ENCODE peak calls at places on chromosome 18, in seven cellular contexts. P is mesendoderm, D is trophoblast cell, K is H9, M is mesenchymal stem cell, S is neuronal stem cell, R is H1. Q is an unnamed sample.

GRCh38 chr18:6056171-6056932 is 161.0 kb upstream of the TMEM200C start:
- DNase-seq in K (no peak), S (peak; percentile 11), P (no peak), D (no peak), R (no peak), M (peak; percentile 63), Q (peak; percentile 77)

GRCh38 chr18:26135563-26135962 is 1.9 kb downstream of the PSMA8 start:
- DNase-seq in K (no peak), D (no peak), M (no peak), R (no peak), S (no peak), P (no peak), Q (no peak)

GRCh38 chr18:32086866-32087265 is 4.8 kb upstream of the RNF138 start:
- DNase-seq in R (no peak), K (no peak), S (no peak), D (no peak), M (no peak), P (no peak), Q (peak; percentile 76)

GRCh38 chr18:65091737-65092329 is 659.0 kb upstream of the CDH7 start:
- DNase-seq in D (no peak), M (peak; percentile 46), S (peak; percentile 24), K (peak; percentile 31), P (peak; percentile 71), R (no peak), Q (peak; percentile 0)

GRCh38 chr18:37535968-37536367 is 29.6 kb downstream of the CELF4 start:
- DNase-seq in P (no peak), D (no peak), M (peak; percentile 17), S (no peak), K (no peak), R (no peak), Q (no peak)

GRCh38 chr18:77857926-77858325 is 608.3 kb downstream of the GALR1 start:
- DNase-seq in S (no peak), P (no peak), D (no peak), M (no peak), R (no peak), K (no peak), Q (no peak)

GRCh38 chr18:31667185-31667584 is 17.2 kb downstream of the B4GALT6 start:
- DNase-seq in P (no peak), D (no peak), R (no peak), K (no peak), M (peak; percentile 64), S (no peak), Q (peak; percentile 17)

GRCh38 chr18:8726281-8726680 is 20.9 kb downstream of the MTCL1 start:
- DNase-seq in R (no peak), M (no peak), D (no peak), P (no peak), S (no peak), K (no peak), Q (no peak)

GRCh38 chr18:57930476-57930875 is 113.5 kb upstream of the NEDD4L start:
- DNase-seq in R (no peak), M (no peak), K (no peak), S (no peak), D (no peak), P (no peak), Q (no peak)

GRCh38 chr18:29361843-29362242 is 1184.9 kb upstream of the CDH2 start:
- DNase-seq in K (peak; percentile 86), R (peak; percentile 76), M (no peak), D (peak; percentile 34), S (no peak), P (peak; percentile 68), Q (no peak)

GRCh38 chr18:79503406-79503805 is 107.7 kb downstream of the NFATC1 start:
- DNase-seq in M (no peak), R (peak; percentile 30), D (no peak), K (no peak), S (no peak), P (no peak), Q (no peak)

GRCh38 chr18:42187611-42188378 is 232.8 kb downstream of the PIK3C3 start:
- DNase-seq in P (no peak), D (no peak), K (no peak), M (no peak), S (no peak), R (no peak), Q (no peak)

GRCh38 chr18:41975287-41975683 is 20.3 kb downstream of the PIK3C3 start:
- DNase-seq in M (no peak), D (no peak), K (no peak), R (no peak), P (no peak), S (no peak), Q (no peak)

GRCh38 chr18:13642440-13642827 is 83.9 kb downstream of the FAM210A start:
- DNase-seq in M (no peak), K (no peak), R (no peak), P (no peak), S (no peak), D (no peak), Q (no peak)

GRCh38 chr18:39946623-39947061 is 2008.4 kb upstream of the PIK3C3 start:
- DNase-seq in P (peak; percentile 80), K (peak; percentile 34), R (no peak), D (peak; percentile 1), S (no peak), M (peak; percentile 90), Q (peak; percentile 76)

GRCh38 chr18:68040198-68040597 is 523.7 kb upstream of the DSEL start:
- DNase-seq in R (no peak), S (no peak), M (no peak), K (no peak), P (no peak), D (no peak), Q (no peak)

GRCh38 chr18:75208055-75208835 is 694 bp downstream of the PTGR3 start:
- DNase-seq in P (peak; percentile 50), D (no peak), M (peak; percentile 59), R (peak; percentile 62), S (peak; percentile 24), K (peak; percentile 50), Q (peak; percentile 60)

GRCh38 chr18:54923339-54923956 is 35.8 kb downstream of the CCDC68 start:
- DNase-seq in K (no peak), D (no peak), M (peak; percentile 83), S (no peak), R (no peak), P (no peak), Q (no peak)

GRCh38 chr18:79095216-79095615 is 26.0 kb downstream of the ATP9B start:
- DNase-seq in K (no peak), D (no peak), S (no peak), M (no peak), P (no peak), R (no peak), Q (no peak)

GRCh38 chr18:26425148-26425531 is 123.2 kb downstream of the KCTD1 start:
- DNase-seq in K (no peak), S (no peak), D (no peak), M (no peak), P (no peak), R (peak; percentile 31), Q (peak; percentile 7)

GRCh38 chr18:6509417-6510198 is 94.9 kb upstream of the L3MBTL4 start:
- DNase-seq in M (peak; percentile 82), S (no peak), K (no peak), P (peak; percentile 40), R (no peak), D (peak; percentile 18), Q (no peak)

GRCh38 chr18:51088410-51088809 is 58.4 kb downstream of the SMAD4 start:
- DNase-seq in S (no peak), R (no peak), M (no peak), K (no peak), P (no peak), D (no peak), Q (no peak)
- H2BK5ac ChIP-seq in S (no peak overlapping the region), R (no peak overlapping the region), M (no peak overlapping the region), K (no peak overlapping the region), P (no peak overlapping the region), D (no peak overlapping the region), Q (no peak overlapping the region)

DNA sequence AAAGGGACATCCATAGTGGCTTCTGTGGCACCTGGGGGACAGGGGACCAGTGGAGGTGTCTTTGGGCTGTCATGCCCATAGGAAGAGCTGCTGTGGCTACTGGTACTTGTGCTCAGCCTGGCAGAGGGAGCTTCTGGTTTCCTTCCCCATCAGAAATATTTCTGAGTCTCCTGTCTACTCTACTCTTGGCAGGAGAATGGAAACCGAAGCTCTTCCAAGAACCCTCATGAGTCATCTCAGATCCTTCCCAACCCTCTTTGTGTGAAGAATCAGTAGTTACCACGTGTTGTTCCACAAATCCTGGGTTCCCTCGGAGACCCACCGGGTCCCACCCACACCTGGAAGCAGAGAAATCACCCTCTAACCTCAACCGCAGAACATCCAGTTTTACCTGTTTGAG is 234.9 kb downstream of the FHOD3 start:
- DNase-seq in D (peak; percentile 48), M (no peak), P (no peak), S (no peak), R (no peak), K (no peak), Q (peak; percentile 69)
- H2BK5ac ChIP-seq in D (no peak overlapping the region), M (no peak overlapping the region), P (no peak overlapping the region), S (no peak overlapping the region), R (no peak overlapping the region), K (no peak overlapping the region), Q (no peak overlapping the region)

GRCh38 chr18:24263078-24263477 is 124.2 kb downstream of the CABYR start:
- DNase-seq in P (no peak), S (no peak), K (no peak), D (no peak), M (no peak), R (no peak), Q (no peak)

GRCh38 chr18:24268784-24269550 is 128.7 kb downstream of the OSBPL1A start:
- DNase-seq in S (no peak), P (peak; percentile 49), K (no peak), D (no peak), R (no peak), M (no peak), Q (no peak)

GRCh38 chr18:24267878-24268277 is 129.0 kb downstream of the CABYR start:
- DNase-seq in R (no peak), P (no peak), S (no peak), M (no peak), K (no peak), D (no peak), Q (no peak)

GRCh38 chr18:24266124-24266523 is 127.3 kb downstream of the CABYR start:
- DNase-seq in M (no peak), P (no peak), R (no peak), D (no peak), S (no peak), K (no peak), Q (no peak)

DNA sequence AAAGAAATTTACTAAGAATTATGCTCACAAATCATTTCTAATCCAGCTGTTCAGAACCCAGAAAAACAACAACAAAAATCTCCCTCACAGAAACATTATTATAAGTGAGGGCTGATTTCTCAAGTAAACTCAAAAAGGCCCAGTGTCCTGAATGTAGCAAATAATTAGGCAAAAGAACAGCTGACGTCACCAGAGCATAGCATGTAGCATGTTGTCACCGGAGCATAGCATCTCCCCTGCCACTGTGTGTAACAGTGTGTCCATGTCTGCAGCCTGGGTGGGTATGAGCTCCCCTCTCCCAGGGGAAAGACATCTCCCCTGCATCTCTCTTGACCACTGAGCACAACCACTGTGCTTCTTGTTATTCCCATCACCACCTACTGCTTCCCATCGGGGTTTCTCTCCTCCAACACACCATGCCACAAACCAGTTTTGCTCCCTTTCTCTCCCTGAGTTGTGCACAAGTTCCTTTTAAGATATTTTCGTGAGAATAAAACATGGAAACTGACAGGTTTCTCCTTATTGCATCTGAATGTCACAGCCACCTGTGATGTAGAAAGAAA is 126.7 kb downstream of the CABYR start:
- DNase-seq in K (no peak), S (no peak), M (no peak), D (no peak), P (no peak), R (no peak), Q (no peak)
- H2BK5ac ChIP-seq in K (no peak overlapping the region), S (no peak overlapping the region), M (no peak overlapping the region), D (no peak overlapping the region), P (no peak overlapping the region), R (no peak overlapping the region), Q (no peak overlapping the region)

GRCh38 chr18:2564373-2564772 is 6.9 kb downstream of the METTL4 start:
- DNase-seq in K (no peak), D (no peak), R (no peak), S (no peak), M (no peak), P (no peak), Q (no peak)
- H2BK5ac ChIP-seq in K (no peak overlapping the region), D (no peak overlapping the region), R (no peak overlapping the region), S (no peak overlapping the region), M (no peak overlapping the region), P (no peak overlapping the region), Q (no peak overlapping the region)

Q was measured in IMR-90.